ENCODE peak calls at places on chromosomes 5 and 9, in ten cellular contexts. C, B, N, Y, F, S, A, O, L and H are unnamed samples.

GRCh38 chr5:154519375-154519774 is 41.3 kb upstream of the HAND1 start:
- DNase-seq in C (no peak), S (peak; percentile 31), O (no peak), F (no peak), B (no peak), N (no peak), A (no peak), Y (no peak), L (no peak), H (peak; percentile 13)

GRCh38 chr5:17248999-17249634 is 31.7 kb downstream of the BASP1 start:
- DNase-seq in A (peak; percentile 89), B (no peak), N (no peak), F (no peak), S (peak; percentile 99), Y (peak; percentile 96), O (peak; percentile 94), C (no peak), L (no peak), H (no peak)

GRCh38 chr5:392431-392988 is 50.5 kb upstream of the EXOC3 start:
- DNase-seq in F (peak; percentile 29), L (peak; percentile 68), S (peak; percentile 58), A (no peak), B (peak; percentile 54), O (peak; percentile 69), N (no peak), Y (no peak), C (no peak), H (no peak)

GRCh38 chr5:124866355-124867063 is 120.1 kb upstream of the ZNF608 start:
- DNase-seq in A (no peak), C (no peak), N (no peak), B (no peak), F (no peak), O (peak; percentile 70), L (no peak), S (no peak), Y (no peak), H (no peak)

GRCh38 chr9:23826120-23826629 is at the start of gene ELAVL2:
- DNase-seq in A (no peak), F (no peak), L (no peak), N (peak; percentile 94), B (peak; percentile 98), Y (peak; percentile 15), S (peak; percentile 81), O (peak; percentile 100), C (peak; percentile 89), H (peak; percentile 95)

GRCh38 chr5:14914603-14915277 is 43.2 kb upstream of the ANKH start:
- DNase-seq in B (no peak), N (no peak), F (no peak), L (no peak), S (peak; percentile 79), Y (no peak), C (no peak), A (no peak), O (no peak), H (no peak)

GRCh38 chr5:112004867-112005532 is 248.0 kb upstream of the NREP start:
- DNase-seq in F (no peak), O (no peak), A (no peak), B (no peak), L (no peak), N (no peak), S (peak; percentile 92), C (no peak), Y (peak; percentile 27), H (no peak)

GRCh38 chr5:169416583-169417196 is 115.8 kb upstream of the SLIT3 start:
- DNase-seq in O (no peak), B (peak; percentile 41), A (no peak), S (peak; percentile 46), C (no peak), L (no peak), F (no peak), Y (peak; percentile 17), N (peak; percentile 87), H (peak; percentile 29)

GRCh38 chr5:96548941-96549340 is 113.2 kb upstream of the CAST start:
- DNase-seq in L (no peak), C (no peak), Y (no peak), O (no peak), B (no peak), N (no peak), A (no peak), S (no peak), F (no peak), H (no peak)

GRCh38 chr9:91071185-91071990 is 269.8 kb downstream of the SYK start:
- DNase-seq in O (no peak), C (no peak), B (no peak), S (peak; percentile 99), N (peak; percentile 53), F (no peak), Y (no peak), L (peak; percentile 20), A (no peak), H (no peak)

GRCh38 chr9:86282979-86283535 is 719 bp upstream of the ISCA1 start:
- DNase-seq in N (no peak), C (no peak), A (no peak), F (no peak), S (peak; percentile 88), B (peak; percentile 14), O (peak; percentile 36), Y (peak; percentile 36), L (no peak), H (no peak)

GRCh38 chr9:36158917-36159316 is 10.3 kb upstream of the CCIN start:
- DNase-seq in B (no peak), F (no peak), L (no peak), C (no peak), Y (no peak), S (peak; percentile 35), O (no peak), A (no peak), N (peak; percentile 64), H (no peak)

GRCh38 chr5:52077941-52078825 is 694.9 kb downstream of the ISL1 start:
- DNase-seq in A (no peak), N (no peak), L (no peak), F (no peak), O (peak; percentile 7), C (no peak), S (no peak), B (no peak), Y (no peak), H (no peak)

GRCh38 chr5:179912951-179913350 is 5.3 kb upstream of the TBC1D9B start:
- DNase-seq in O (no peak), N (no peak), A (no peak), F (no peak), S (no peak), L (no peak), C (no peak), B (no peak), Y (no peak), H (no peak)

GRCh38 chr5:169812786-169813185 is 167.5 kb downstream of the INSYN2B start:
- DNase-seq in F (no peak), C (no peak), Y (no peak), N (no peak), O (no peak), A (no peak), S (no peak), L (no peak), B (no peak), H (no peak)

GRCh38 chr5:135376961-135377621 is 21.9 kb downstream of the MACROH2A1 start:
- DNase-seq in A (no peak), N (no peak), L (no peak), C (no peak), Y (peak; percentile 44), O (no peak), B (no peak), F (no peak), S (no peak), H (no peak)

GRCh38 chr5:83955916-83956315 is 235.3 kb upstream of the HAPLN1 start:
- DNase-seq in A (no peak), C (no peak), Y (no peak), F (no peak), N (no peak), L (no peak), O (peak; percentile 4), B (no peak), S (peak; percentile 77), H (no peak)

GRCh38 chr5:100623719-100624118 is 88.5 kb downstream of the FAM174A start:
- DNase-seq in N (no peak), A (peak; percentile 16), L (no peak), Y (no peak), F (no peak), B (no peak), C (no peak), S (peak; percentile 25), O (peak; percentile 14), H (no peak)

GRCh38 chr5:10595678-10596309 is 31.9 kb downstream of the ANKRD33B start:
- DNase-seq in O (no peak), B (peak; percentile 35), C (no peak), L (peak; percentile 24), N (no peak), A (no peak), F (no peak), Y (peak; percentile 89), S (peak; percentile 92), H (peak; percentile 40)

GRCh38 chr5:123512631-123513461 is 869 bp downstream of the CSNK1G3 start:
- DNase-seq in F (no peak), N (peak; percentile 58), O (peak; percentile 58), B (peak; percentile 38), A (no peak), C (peak; percentile 55), L (peak; percentile 7), S (peak; percentile 30), Y (no peak), H (peak; percentile 25)

GRCh38 chr9:89871871-89872331 is 267.1 kb downstream of the GADD45G start:
- DNase-seq in O (no peak), A (no peak), C (no peak), Y (no peak), S (no peak), B (no peak), F (no peak), L (no peak), N (peak; percentile 69), H (no peak)

GRCh38 chr5:59548807-59549357 is 344.6 kb downstream of the PDE4D start:
- DNase-seq in Y (no peak), C (no peak), S (no peak), A (no peak), L (no peak), N (no peak), B (no peak), F (no peak), O (no peak), H (peak; percentile 61)

GRCh38 chr5:148156609-148157008 is 11.7 kb upstream of the SPINK14 start:
- DNase-seq in L (no peak), B (no peak), C (no peak), Y (no peak), S (no peak), N (no peak), F (no peak), A (no peak), O (no peak), H (no peak)

GRCh38 chr5:76083555-76084495 is 642 bp downstream of the SV2C start:
- DNase-seq in B (no peak), O (peak; percentile 76), C (no peak), L (no peak), Y (no peak), N (no peak), S (no peak), F (no peak), A (no peak), H (no peak)

GRCh38 chr9:108662090-108662875 is 193.5 kb downstream of the ACTL7B start:
- DNase-seq in L (no peak), B (no peak), O (no peak), F (no peak), N (no peak), A (no peak), C (no peak), Y (no peak), S (no peak), H (no peak)

GRCh38 chr5:68012831-68013230 is 202.7 kb upstream of the PIK3R1 start:
- DNase-seq in C (no peak), O (no peak), Y (no peak), N (no peak), B (no peak), F (no peak), L (no peak), A (no peak), S (no peak), H (no peak)